ENCODE peak calls at places on chromosomes 11 and 22, in four cellular contexts. M, B, E and P are unnamed samples.

GRCh38 chr11:121909571-121909970 is 206.4 kb downstream of the BLID start:
- DNase-seq in M (peak), B (no peak), E (no peak), P (no peak)

GRCh38 chr11:46680815-46681214 is 19.6 kb downstream of the ARHGAP1 start:
- DNase-seq in M (no peak), B (no peak), E (no peak), P (no peak)

GRCh38 chr11:126408496-126408895 is 53.0 kb downstream of the ST3GAL4 start:
- DNase-seq in M (no peak), B (no peak), E (no peak), P (no peak)

GRCh38 chr22:50174382-50175190 is 4.1 kb downstream of the PANX2 start:
- DNase-seq in M (no peak), B (no peak), E (no peak), P (no peak)

GRCh38 chr11:23903044-23903704 is 593.7 kb upstream of the LUZP2 start:
- DNase-seq in M (peak), B (no peak), E (no peak), P (no peak)

GRCh38 chr11:86183694-86184093 is 60.9 kb upstream of the EED start:
- DNase-seq in M (peak), B (no peak), E (no peak), P (no peak)

GRCh38 chr22:48334971-48335370 is 1492.7 kb downstream of the BRD1 start:
- DNase-seq in M (no peak), B (no peak), E (no peak), P (no peak)

GRCh38 chr11:6357222-6357621 is 33.1 kb upstream of the SMPD1 start:
- DNase-seq in M (peak), B (no peak), E (peak), P (peak)

GRCh38 chr11:36037031-36037430 is 93.2 kb downstream of the LDLRAD3 start:
- DNase-seq in M (peak), B (no peak), E (peak), P (peak)

DNA sequence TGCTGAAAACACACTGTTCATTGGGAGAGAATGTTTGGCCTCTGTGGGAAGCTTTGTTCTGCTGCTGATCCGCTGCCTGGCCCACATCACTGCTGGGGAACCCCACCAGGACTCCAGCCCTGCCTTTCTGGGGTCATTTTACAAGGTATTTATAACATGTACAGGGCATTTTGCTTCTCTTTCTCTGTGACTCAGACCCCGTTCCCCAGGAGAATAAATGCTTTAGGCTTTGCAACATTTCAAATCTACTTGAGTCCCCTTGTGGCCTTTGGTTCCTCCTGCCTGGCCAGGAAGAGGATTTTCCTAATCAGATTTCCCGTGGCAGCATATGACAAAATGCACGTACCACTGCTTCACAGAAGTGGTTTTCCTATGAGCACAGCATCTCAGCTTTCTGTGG is 43.0 kb downstream of the BTG4 start:
- DNase-seq in M (peak), B (no peak), E (no peak), P (no peak)
- TF ChIP-seq CTCF in M (no peak), B (no peak), E (no peak), P (no peak)

GRCh38 chr11:130504317-130504716 is 55.9 kb downstream of the ADAMTS15 start:
- DNase-seq in M (no peak), B (no peak), E (no peak), P (no peak)
- TF ChIP-seq CTCF in M (no peak), B (no peak), E (no peak), P (no peak)

GRCh38 chr11:57313071-57313787 is 11.5 kb downstream of the TNKS1BP1 start:
- DNase-seq in M (no peak), B (no peak), E (peak), P (no peak)
- TF ChIP-seq CTCF in M (no peak), B (no peak), E (no peak), P (no peak)

GRCh38 chr11:9137293-9138132 is 46.1 kb upstream of the SCUBE2 start:
- DNase-seq in M (peak), B (peak), E (peak), P (peak)
- TF ChIP-seq CTCF in M (peak), B (peak), E (peak), P (peak)